ENCODE peak calls at places on chromosome 22, in nine cellular contexts. F, N, C, A, I, V, W, T and R are unnamed samples.

GRCh38 chr22:25623310-25623734 is 58.8 kb downstream of the GRK3 start:
- DNase-seq in F (no peak), W (no peak), T (peak), A (no peak), C (no peak), V (peak), N (no peak), I (no peak), R (peak)

GRCh38 chr22:34111210-34111824 is 191.0 kb upstream of the LARGE1 start:
- DNase-seq in C (peak), T (peak), A (no peak), I (no peak), V (peak), N (peak), W (peak), F (peak), R (peak)

GRCh38 chr22:20131593-20131855 is at the start of gene ZDHHC8:
- DNase-seq in I (no peak), C (peak), V (no peak), F (no peak), A (no peak), W (no peak), T (peak), N (peak), R (no peak)

GRCh38 chr22:17159504-17159951 is 451 bp upstream of the HDHD5 start:
- DNase-seq in W (peak), C (peak), F (peak), I (peak), N (peak), A (no peak), T (peak), V (peak), R (peak)

GRCh38 chr22:41229730-41230398 is 10.9 kb downstream of the CHADL start:
- DNase-seq in I (no peak), T (no peak), A (no peak), N (no peak), W (no peak), V (no peak), F (no peak), C (no peak), R (no peak)

GRCh38 chr22:27986459-27986858 is 67.4 kb upstream of the PITPNB start:
- DNase-seq in C (no peak), I (no peak), A (no peak), W (no peak), N (no peak), V (no peak), T (no peak), F (no peak), R (no peak)

GRCh38 chr22:24184057-24184798 is 2.9 kb downstream of the SUSD2 start:
- DNase-seq in F (no peak), C (no peak), A (no peak), W (no peak), I (no peak), T (no peak), N (peak), V (no peak), R (no peak)

GRCh38 chr22:36267058-36267457 is 14.1 kb downstream of the APOL1 start:
- DNase-seq in F (no peak), A (no peak), V (peak), I (no peak), N (no peak), T (no peak), W (no peak), C (no peak), R (no peak)